ENCODE peak calls at places on chromosomes 1 and 21, in ten cellular contexts. N, Y, X, A, O, D, C, F, B and I are unnamed samples.

GRCh38 chr21:18725653-18726052 is 322.1 kb upstream of the TMPRSS15 start:
- DNase-seq in N (no peak), Y (no peak), X (no peak), A (peak), O (no peak), D (no peak), C (no peak), F (peak), B (no peak), I (no peak)

GRCh38 chr1:33382651-33383415 is 48.1 kb downstream of the PHC2 start:
- DNase-seq in N (no peak), Y (no peak), X (peak), A (no peak), O (no peak), D (no peak), C (peak), F (no peak), B (no peak), I (peak)

GRCh38 chr1:43463461-43463860 is 9.7 kb upstream of the HYI start:
- DNase-seq in N (no peak), Y (no peak), X (no peak), A (no peak), O (peak), D (no peak), C (peak), F (no peak), B (no peak), I (no peak)

GRCh38 chr1:58870298-58870676 is 86.4 kb upstream of the JUN start:
- DNase-seq in N (no peak), Y (no peak), X (peak), A (no peak), O (no peak), D (no peak), C (no peak), F (no peak), B (peak), I (no peak)

GRCh38 chr1:202017385-202018225 is 7.2 kb downstream of the ELF3 start:
- DNase-seq in N (no peak), Y (no peak), X (no peak), A (no peak), O (no peak), D (no peak), C (no peak), F (no peak), B (peak), I (no peak)

GRCh38 chr1:196409586-196409985 is 198.7 kb downstream of the KCNT2 start:
- DNase-seq in N (no peak), Y (no peak), X (peak), A (no peak), O (peak), D (no peak), C (no peak), F (no peak), B (no peak), I (no peak)

GRCh38 chr1:182888736-182889531 is 49.8 kb downstream of the DHX9 start:
- DNase-seq in N (no peak), Y (no peak), X (peak), A (no peak), O (peak), D (no peak), C (peak), F (no peak), B (no peak), I (peak)

GRCh38 chr1:6028042-6028895 is 17.4 kb upstream of the KCNAB2 start:
- DNase-seq in N (no peak), Y (no peak), X (no peak), A (no peak), O (no peak), D (no peak), C (peak), F (no peak), B (peak), I (no peak)

GRCh38 chr1:94025383-94026340 is 95.3 kb downstream of the ABCA4 start:
- DNase-seq in N (peak), Y (no peak), X (peak), A (peak), O (peak), D (peak), C (peak), F (no peak), B (no peak), I (peak)

GRCh38 chr1:36586146-36586545 is 103.4 kb upstream of the CSF3R start:
- DNase-seq in N (no peak), Y (no peak), X (no peak), A (no peak), O (no peak), D (no peak), C (no peak), F (no peak), B (no peak), I (no peak)

GRCh38 chr1:3530086-3530930 is 75.8 kb downstream of the ARHGEF16 start:
- DNase-seq in N (peak), Y (no peak), X (no peak), A (peak), O (peak), D (peak), C (no peak), F (peak), B (no peak), I (no peak)

GRCh38 chr1:89941110-89941770 is 53.7 kb upstream of the ZNF326 start:
- DNase-seq in N (no peak), Y (no peak), X (no peak), A (no peak), O (no peak), D (no peak), C (no peak), F (no peak), B (no peak), I (no peak)

GRCh38 chr1:3460653-3461237 is 6.3 kb downstream of the ARHGEF16 start:
- DNase-seq in N (no peak), Y (peak), X (peak), A (no peak), O (no peak), D (no peak), C (peak), F (no peak), B (peak), I (no peak)

GRCh38 chr1:30726254-30726653 is 2.9 kb upstream of the MATN1 start:
- DNase-seq in N (no peak), Y (no peak), X (no peak), A (no peak), O (no peak), D (no peak), C (no peak), F (no peak), B (no peak), I (no peak)

GRCh38 chr1:235612761-235613160 is 36.8 kb downstream of the GNG4 start:
- DNase-seq in N (no peak), Y (no peak), X (no peak), A (no peak), O (no peak), D (no peak), C (no peak), F (no peak), B (no peak), I (no peak)

GRCh38 chr1:235613617-235614016 is 36.0 kb downstream of the GNG4 start:
- DNase-seq in N (no peak), Y (no peak), X (no peak), A (no peak), O (no peak), D (peak), C (no peak), F (no peak), B (no peak), I (no peak)

GRCh38 chr1:235617140-235617539 is 32.4 kb downstream of the GNG4 start:
- DNase-seq in N (no peak), Y (no peak), X (no peak), A (no peak), O (no peak), D (no peak), C (no peak), F (no peak), B (no peak), I (no peak)

GRCh38 chr1:235614442-235614954 is 35.1 kb downstream of the GNG4 start:
- DNase-seq in N (no peak), Y (no peak), X (no peak), A (no peak), O (no peak), D (no peak), C (no peak), F (no peak), B (no peak), I (no peak)

GRCh38 chr1:235617808-235618207 is 31.8 kb downstream of the GNG4 start:
- DNase-seq in N (peak), Y (no peak), X (peak), A (no peak), O (peak), D (peak), C (peak), F (no peak), B (no peak), I (peak)
- TF ChIP-seq CTCF in N (no peak), Y (no peak), X (peak), A (no peak), O (peak), D (peak), C (peak), F (no peak), B (no peak), I (peak)

GRCh38 chr1:40039245-40039756 is 1.2 kb upstream of the CAP1 start:
- DNase-seq in N (no peak), Y (no peak), X (no peak), A (no peak), O (no peak), D (no peak), C (no peak), F (no peak), B (no peak), I (no peak)
- TF ChIP-seq CTCF in N (no peak), Y (peak), X (peak), A (no peak), O (no peak), D (no peak), C (peak), F (no peak), B (no peak), I (peak)

DNA sequence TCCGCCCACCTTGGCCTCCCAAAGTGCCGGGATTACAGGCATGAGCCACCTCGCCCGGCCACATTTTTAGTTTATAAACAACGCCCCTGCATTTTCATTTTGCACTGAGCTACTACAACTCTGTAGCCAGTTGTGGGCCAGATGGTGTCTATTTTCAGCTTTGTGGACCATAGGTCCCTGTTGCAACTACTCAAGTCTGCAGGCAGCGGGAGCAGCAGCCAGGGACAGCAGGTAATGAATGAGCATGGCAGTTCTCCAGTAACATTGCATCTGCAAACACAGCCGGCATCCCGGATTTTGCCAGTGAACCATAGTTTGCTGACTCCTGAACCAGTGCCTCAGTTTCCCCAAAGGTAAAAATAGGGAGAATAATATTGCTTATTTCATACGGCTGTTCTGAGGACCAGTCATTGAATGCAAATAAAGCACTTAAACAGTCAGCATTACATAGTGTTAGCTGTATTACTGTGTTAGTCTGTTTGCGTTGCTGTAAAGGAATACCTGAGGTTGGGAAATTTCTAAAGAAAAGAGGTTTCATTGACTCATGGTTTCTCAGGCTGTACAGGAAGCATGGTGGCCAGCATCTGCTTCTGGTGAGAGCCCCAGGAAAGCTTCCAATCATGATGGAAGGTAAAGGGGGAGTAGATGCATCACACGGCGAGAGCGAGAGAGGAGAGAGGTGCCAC is 65.5 kb upstream of the SLC45A1 start:
- DNase-seq in N (no peak), Y (no peak), X (no peak), A (no peak), O (no peak), D (no peak), C (no peak), F (no peak), B (no peak), I (no peak)
- TF ChIP-seq CTCF in N (no peak), Y (no peak), X (no peak), A (no peak), O (no peak), D (no peak), C (no peak), F (no peak), B (no peak), I (no peak)

GRCh38 chr1:153968972-153969371 is 1.3 kb downstream of the CREB3L4 start:
- DNase-seq in N (no peak), Y (no peak), X (no peak), A (no peak), O (no peak), D (no peak), C (no peak), F (no peak), B (no peak), I (no peak)

GRCh38 chr1:153968000-153968363 is 280 bp downstream of the CREB3L4 start:
- DNase-seq in N (no peak), Y (peak), X (no peak), A (no peak), O (no peak), D (no peak), C (no peak), F (peak), B (peak), I (no peak)

GRCh38 chr1:153970346-153970745 is 2.6 kb downstream of the CREB3L4 start:
- DNase-seq in N (no peak), Y (no peak), X (no peak), A (no peak), O (no peak), D (no peak), C (no peak), F (no peak), B (no peak), I (no peak)

GRCh38 chr1:153968400-153968799 is 698 bp downstream of the CREB3L4 start:
- DNase-seq in N (no peak), Y (no peak), X (no peak), A (peak), O (no peak), D (no peak), C (no peak), F (no peak), B (no peak), I (no peak)

GRCh38 chr1:153967109-153967999 is at the start of gene CREB3L4:
- DNase-seq in N (peak), Y (peak), X (peak), A (peak), O (peak), D (peak), C (peak), F (peak), B (peak), I (peak)
- TF ChIP-seq CTCF in N (peak), Y (peak), X (peak), A (no peak), O (peak), D (peak), C (peak), F (no peak), B (peak), I (peak)

GRCh38 chr21:44872266-44872567 is 1.3 kb downstream of the PTTG1IP start:
- DNase-seq in N (no peak), Y (no peak), X (no peak), A (no peak), O (no peak), D (no peak), C (no peak), F (no peak), B (no peak), I (no peak)
- TF ChIP-seq CTCF in N (no peak), Y (peak), X (no peak), A (no peak), O (no peak), D (no peak), C (no peak), F (no peak), B (no peak), I (no peak)

GRCh38 chr1:180953791-180954721 is 41.4 kb downstream of the KIAA1614 start:
- DNase-seq in N (peak), Y (peak), X (peak), A (no peak), O (peak), D (no peak), C (peak), F (peak), B (peak), I (peak)
- TF ChIP-seq CTCF in N (no peak), Y (no peak), X (no peak), A (no peak), O (no peak), D (no peak), C (no peak), F (no peak), B (no peak), I (no peak)

GRCh38 chr1:116878804-116879477 is 30.8 kb upstream of the PTGFRN start:
- DNase-seq in N (peak), Y (peak), X (peak), A (peak), O (peak), D (peak), C (peak), F (peak), B (no peak), I (peak)
- TF ChIP-seq CTCF in N (no peak), Y (no peak), X (no peak), A (no peak), O (peak), D (peak), C (no peak), F (no peak), B (no peak), I (no peak)

DNA sequence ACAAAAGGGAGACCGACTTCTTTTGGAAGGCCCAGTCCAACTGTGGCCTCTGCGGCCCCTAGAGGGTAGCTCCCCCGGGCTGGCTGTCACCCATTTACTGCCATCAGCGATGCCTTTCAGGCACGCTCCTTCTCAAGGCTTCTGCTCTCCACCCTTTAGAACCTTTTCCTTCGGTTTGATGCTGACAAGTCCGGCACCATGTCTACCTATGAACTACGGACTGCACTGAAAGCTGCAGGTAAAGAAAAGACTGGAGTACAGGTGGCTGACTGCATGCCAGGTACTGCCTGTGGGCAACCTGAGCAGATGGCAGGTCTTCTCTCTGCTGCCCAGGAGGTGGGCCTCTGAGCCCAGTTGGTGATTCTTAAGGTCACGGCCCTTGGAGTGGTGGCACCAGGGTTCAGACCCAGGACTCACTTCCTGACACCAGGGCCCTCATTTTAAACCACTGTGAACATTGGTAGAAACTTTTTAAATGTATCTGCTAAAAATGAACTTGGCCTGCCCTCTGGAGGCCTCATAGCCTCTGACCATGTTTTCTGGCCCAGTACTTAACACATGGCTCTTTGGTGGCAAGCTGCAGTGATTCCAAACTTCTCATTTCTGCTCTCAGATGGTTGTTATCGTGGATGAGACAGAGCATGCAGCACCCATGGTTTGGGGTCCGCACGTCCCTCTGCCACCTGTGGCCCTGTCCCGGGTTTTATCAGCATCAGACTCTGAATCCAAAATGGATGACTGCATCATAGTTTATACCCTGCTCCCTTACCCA is 45.7 kb downstream of the CAPN9 start:
- DNase-seq in N (no peak), Y (no peak), X (no peak), A (no peak), O (no peak), D (no peak), C (peak), F (no peak), B (no peak), I (peak)
- TF ChIP-seq CTCF in N (no peak), Y (no peak), X (peak), A (no peak), O (peak), D (no peak), C (peak), F (no peak), B (no peak), I (peak)